ENCODE peak calls at places on chromosomes 1 and 21, in eight cellular contexts. N is spleen, B is brain microvascular endothelial cell, U is astrocyte of the spinal cord, D is fibroblast of lung, Y is foreskin fibroblast, J is hepatocyte, Q is sigmoid colon. V is an unnamed sample.

GRCh38 chr21:27536319-27536718 is 569.4 kb upstream of the ADAMTS5 start:
- DNase-seq in N (no peak), B (no peak), U (peak; percentile 20), D (peak; percentile 21), Y (peak; percentile 39), J (no peak), Q (no peak), V (no peak)

GRCh38 chr1:110728388-110728787 is 53.6 kb upstream of the KCNA3 start:
- DNase-seq in N (no peak), B (no peak), U (no peak), D (no peak), Y (no peak), J (no peak), Q (no peak), V (no peak)

GRCh38 chr1:212699104-212699838 is 369 bp downstream of the BATF3 start:
- DNase-seq in N (peak; percentile 89), B (no peak), U (peak; percentile 24), D (peak; percentile 23), Y (no peak), J (peak; percentile 72), Q (peak; percentile 69), V (no peak)

GRCh38 chr1:35605882-35606182 is 32.7 kb downstream of the TFAP2E start:
- DNase-seq in N (no peak), B (peak; percentile 54), U (peak; percentile 23), D (no peak), Y (peak; percentile 28), J (no peak), Q (no peak), V (no peak)

GRCh38 chr1:7519861-7520408 is 251.2 kb upstream of the VAMP3 start:
- DNase-seq in N (peak; percentile 30), B (no peak), U (no peak), D (no peak), Y (no peak), J (no peak), Q (no peak), V (no peak)

GRCh38 chr1:35573776-35574654 is 901 bp downstream of the TFAP2E start:
- DNase-seq in N (peak; percentile 75), B (no peak), U (no peak), D (no peak), Y (no peak), J (no peak), Q (no peak), V (no peak)

GRCh38 chr1:167542109-167543032 is 11.2 kb downstream of the CREG1 start:
- DNase-seq in N (no peak), B (no peak), U (no peak), D (no peak), Y (no peak), J (no peak), Q (no peak), V (no peak)

GRCh38 chr21:45993210-45994085 is 11.9 kb downstream of the COL6A1 start:
- DNase-seq in N (peak; percentile 66), B (no peak), U (no peak), D (no peak), Y (no peak), J (no peak), Q (peak; percentile 80), V (no peak)

GRCh38 chr1:145751491-145752021 is 32.3 kb downstream of the CD160 start:
- DNase-seq in N (no peak), B (peak; percentile 58), U (peak; percentile 96), D (peak; percentile 78), Y (peak; percentile 95), J (peak; percentile 16), Q (no peak), V (peak; percentile 96)

GRCh38 chr1:22721122-22721873 is 10.7 kb downstream of the EPHB2 start:
- DNase-seq in N (no peak), B (no peak), U (no peak), D (peak; percentile 24), Y (no peak), J (no peak), Q (no peak), V (no peak)

GRCh38 chr21:19607983-19608668 is 1204.5 kb upstream of the TMPRSS15 start:
- DNase-seq in N (no peak), B (no peak), U (no peak), D (no peak), Y (no peak), J (peak; percentile 11), Q (no peak), V (no peak)
- TF ChIP-seq CTCF in N (no peak), B (no peak), U (no peak), D (no peak), Y (no peak), J (peak; percentile 8), Q (no peak), V (no peak)

GRCh38 chr1:197692965-197693364 is 82.3 kb downstream of the DENND1B start:
- DNase-seq in N (no peak), B (no peak), U (peak; percentile 22), D (peak; percentile 42), Y (no peak), J (no peak), Q (no peak), V (peak; percentile 17)

GRCh38 chr1:197695961-197696360 is 79.3 kb downstream of the DENND1B start:
- DNase-seq in N (no peak), B (no peak), U (peak; percentile 23), D (peak; percentile 47), Y (no peak), J (no peak), Q (no peak), V (no peak)

GRCh38 chr1:197691816-197692215 is 83.5 kb downstream of the DENND1B start:
- DNase-seq in N (no peak), B (no peak), U (no peak), D (no peak), Y (no peak), J (no peak), Q (no peak), V (no peak)

GRCh38 chr1:197696372-197696771 is 78.9 kb downstream of the DENND1B start:
- DNase-seq in N (no peak), B (no peak), U (peak; percentile 53), D (peak; percentile 17), Y (no peak), J (no peak), Q (no peak), V (no peak)
- H3K4me3 ChIP-seq in N (no peak overlapping the region), B (no peak overlapping the region), U (no peak overlapping the region), D (no peak overlapping the region), Y (no peak overlapping the region), J (no peak overlapping the region), Q (no peak overlapping the region), V (no peak overlapping the region)

GRCh38 chr1:223161321-223161720 is 18.3 kb upstream of the TLR5 start:
- DNase-seq in N (no peak), B (no peak), U (no peak), D (no peak), Y (no peak), J (no peak), Q (no peak), V (no peak)
- TF ChIP-seq CTCF in N (no peak), B (no peak), U (no peak), D (no peak), Y (no peak), J (no peak), Q (no peak), V (no peak)

DNA sequence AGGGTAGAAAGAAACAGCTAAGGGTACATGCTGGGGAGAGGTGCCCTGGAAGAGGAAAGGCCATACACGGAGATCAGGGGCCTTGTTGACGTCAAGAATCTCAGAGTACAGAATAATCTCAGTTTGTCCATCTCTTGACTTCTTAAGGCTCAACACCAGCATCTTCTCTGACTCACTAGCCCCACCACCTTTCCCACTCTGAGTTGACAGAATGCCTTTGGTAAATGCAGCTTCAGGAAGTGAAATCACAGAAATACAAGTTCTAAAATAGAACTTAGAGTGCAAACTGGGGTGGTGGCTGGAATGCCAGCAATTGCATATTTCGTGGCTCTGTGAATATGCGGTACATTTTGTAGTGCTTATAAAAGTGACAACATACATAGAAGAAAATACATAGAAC is 1.6 kb downstream of the COG2 start:
- DNase-seq in N (no peak), B (peak; percentile 57), U (peak; percentile 5), D (no peak), Y (no peak), J (peak; percentile 24), Q (no peak), V (no peak)
- H3K4me3 ChIP-seq in N (peak overlapping the region; percentile 90), B (no peak overlapping the region), U (no peak overlapping the region), D (peak overlapping the region; percentile 97), Y (peak overlapping the region; percentile 98), J (peak overlapping the region; percentile 21), Q (no peak overlapping the region), V (no peak overlapping the region)

GRCh38 chr1:187051618-187052232 is 223.0 kb downstream of the PLA2G4A start:
- DNase-seq in N (no peak), B (no peak), U (peak; percentile 50), D (peak; percentile 53), Y (peak; percentile 18), J (peak; percentile 57), Q (no peak), V (peak; percentile 11)
- TF ChIP-seq CTCF in N (no peak), B (peak; percentile 57), U (peak; percentile 49), D (peak; percentile 57), Y (peak; percentile 44), J (peak; percentile 72), Q (no peak), V (peak; percentile 52)

DNA sequence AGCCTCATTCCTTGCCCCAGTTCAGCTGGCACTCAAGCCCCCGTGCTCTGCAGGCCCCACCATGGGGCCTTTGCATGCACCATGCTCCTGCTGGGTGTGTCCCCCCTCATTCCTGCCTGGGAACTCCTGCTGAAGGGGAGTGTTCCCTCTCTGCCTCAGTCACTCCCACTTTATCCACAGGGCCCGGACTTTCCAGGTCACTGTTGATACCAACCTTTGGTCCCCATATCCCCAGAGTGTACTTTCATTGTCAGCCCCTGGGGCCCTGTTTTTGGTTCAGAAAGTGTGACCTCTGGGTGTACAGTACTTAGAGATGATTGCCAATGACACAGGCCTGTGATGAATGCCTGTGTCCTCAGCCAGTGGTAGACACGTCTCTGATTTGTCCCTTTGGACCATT is 2.9 kb downstream of the TTC22 start:
- DNase-seq in N (peak; percentile 54), B (no peak), U (no peak), D (no peak), Y (no peak), J (peak; percentile 40), Q (peak; percentile 51), V (no peak)
- H3K4me3 ChIP-seq in N (no peak overlapping the region), B (no peak overlapping the region), U (no peak overlapping the region), D (no peak overlapping the region), Y (no peak overlapping the region), J (no peak overlapping the region), Q (no peak overlapping the region), V (no peak overlapping the region)

GRCh38 chr1:147390185-147390542 is 147.7 kb downstream of the CHD1L start:
- DNase-seq in N (no peak), B (no peak), U (no peak), D (no peak), Y (no peak), J (no peak), Q (no peak), V (no peak)
- TF ChIP-seq CTCF in N (no peak), B (no peak), U (no peak), D (no peak), Y (no peak), J (no peak), Q (no peak), V (no peak)

DNA sequence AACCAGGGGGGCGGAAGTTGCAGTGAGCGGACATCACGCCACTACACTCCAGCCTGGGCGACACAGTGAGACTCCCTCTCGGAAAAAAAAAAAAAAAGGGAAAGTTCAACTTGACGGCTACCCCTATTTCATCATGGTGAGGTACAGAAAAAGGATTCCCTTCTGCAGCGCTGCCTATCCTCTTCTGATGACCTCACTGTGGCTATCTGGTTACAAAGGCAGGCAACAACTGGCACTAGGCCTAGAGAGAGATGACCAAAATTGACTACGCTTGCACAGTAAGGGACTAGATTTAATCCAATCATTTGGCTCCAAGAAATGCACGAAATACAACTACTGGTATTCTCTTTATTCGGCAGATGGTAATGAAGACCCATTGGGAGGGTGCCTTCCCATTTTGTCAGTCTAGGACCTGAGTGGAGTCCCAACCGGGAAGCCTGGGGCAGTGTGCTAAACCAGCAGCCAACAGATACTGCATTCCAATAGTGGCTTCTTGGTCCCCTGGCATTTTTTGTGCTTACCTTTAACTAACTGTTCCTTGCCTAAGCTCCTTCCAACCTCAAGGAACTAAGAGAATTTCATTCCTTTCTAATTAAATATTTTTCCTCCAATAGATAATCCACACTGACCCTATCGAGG is 36.6 kb downstream of the ITPKB start:
- DNase-seq in N (no peak), B (peak; percentile 46), U (peak; percentile 70), D (peak; percentile 82), Y (peak; percentile 52), J (no peak), Q (peak; percentile 85), V (peak; percentile 40)
- H3K4me3 ChIP-seq in N (peak overlapping the region; percentile 57), B (peak overlapping the region; percentile 66), U (peak overlapping the region; percentile 47), D (no peak overlapping the region), Y (peak overlapping the region; percentile 54), J (peak overlapping the region; percentile 59), Q (peak overlapping the region; percentile 53), V (no peak overlapping the region)

V was measured in AG09309.